ENCODE peak calls at places on chromosomes 3 and 15, in eight cellular contexts. N is GM23248; M is transverse colon; C is activated T-cell treated with anti-CD3 and anti-CD28 coated beads, Interleukin-2, amount 50 U/mL, for 72 hours; A is COR-L47; D is AG20443; W is breast epithelium; T is Caco-2. E is an unnamed sample.

GRCh38 chr15:57153140-57153539 is 223.2 kb upstream of the CGNL1 start:
- DNase-seq in N (no peak), M (no peak), C (peak; percentile 27), A (no peak), D (no peak), W (no peak), T (no peak), E (peak; percentile 24)

GRCh38 chr3:131728898-131729297 is 226.1 kb upstream of the MRPL3 start:
- DNase-seq in N (peak; percentile 48), M (no peak), C (no peak), A (no peak), D (no peak), W (no peak), T (no peak), E (peak; percentile 39)

GRCh38 chr3:53666026-53666425 is 171.6 kb downstream of the CACNA1D start:
- DNase-seq in N (no peak), M (no peak), C (no peak), A (no peak), D (no peak), W (no peak), T (no peak), E (no peak)

GRCh38 chr15:31262143-31262530 is 64.5 kb upstream of the KLF13 start:
- DNase-seq in N (no peak), M (no peak), C (no peak), A (no peak), D (no peak), W (no peak), T (no peak), E (no peak)

GRCh38 chr3:48656061-48656840 is 6.4 kb downstream of the CELSR3 start:
- DNase-seq in N (peak; percentile 89), M (peak; percentile 79), C (peak; percentile 92), A (no peak), D (peak; percentile 91), W (peak; percentile 75), T (no peak), E (peak; percentile 82)

GRCh38 chr3:46501702-46502101 is 3.9 kb downstream of the RTP3 start:
- DNase-seq in N (no peak), M (no peak), C (no peak), A (no peak), D (no peak), W (no peak), T (no peak), E (no peak)

GRCh38 chr15:63059573-63060216 is 17.1 kb downstream of the TPM1 start:
- DNase-seq in N (peak; percentile 39), M (no peak), C (no peak), A (no peak), D (no peak), W (no peak), T (no peak), E (no peak)

GRCh38 chr15:27260523-27260922 is 289.5 kb downstream of the GABRG3 start:
- DNase-seq in N (no peak), M (no peak), C (no peak), A (peak; percentile 52), D (no peak), W (no peak), T (no peak), E (no peak)

GRCh38 chr3:39990532-39990931 is 181.1 kb downstream of the MYRIP start:
- DNase-seq in N (peak; percentile 70), M (peak; percentile 18), C (peak; percentile 10), A (peak; percentile 17), D (peak; percentile 46), W (no peak), T (peak; percentile 59), E (peak; percentile 68)

GRCh38 chr15:68386587-68387287 is 45.2 kb downstream of the ITGA11 start:
- DNase-seq in N (no peak), M (no peak), C (no peak), A (no peak), D (no peak), W (no peak), T (no peak), E (no peak)

GRCh38 chr3:18027161-18027939 is 284.9 kb upstream of the TBC1D5 start:
- DNase-seq in N (peak; percentile 4), M (no peak), C (no peak), A (no peak), D (no peak), W (no peak), T (no peak), E (peak; percentile 7)

GRCh38 chr15:48966595-48967301 is 3.0 kb upstream of the SHC4 start:
- DNase-seq in N (peak; percentile 62), M (no peak), C (peak; percentile 61), A (no peak), D (peak; percentile 29), W (no peak), T (no peak), E (peak; percentile 78)

GRCh38 chr15:67127925-67128324 is 62.5 kb downstream of the SMAD3 start:
- DNase-seq in N (peak; percentile 98), M (no peak), C (peak; percentile 60), A (no peak), D (peak; percentile 82), W (no peak), T (no peak), E (peak; percentile 98)

GRCh38 chr3:53842436-53843194 is 3.6 kb downstream of the CHDH start:
- DNase-seq in N (peak; percentile 57), M (peak; percentile 79), C (no peak), A (peak; percentile 22), D (peak; percentile 47), W (peak; percentile 95), T (peak; percentile 88), E (no peak)

GRCh38 chr3:165920984-165921383 is 83.8 kb upstream of the BCHE start:
- DNase-seq in N (no peak), M (no peak), C (no peak), A (no peak), D (no peak), W (no peak), T (no peak), E (no peak)

GRCh38 chr15:59364238-59364637 is 8.4 kb downstream of the MYO1E start:
- DNase-seq in N (peak; percentile 62), M (no peak), C (no peak), A (no peak), D (no peak), W (no peak), T (no peak), E (peak; percentile 32)

GRCh38 chr15:85554852-85555521 is 174.6 kb downstream of the AKAP13 start:
- DNase-seq in N (no peak), M (no peak), C (no peak), A (no peak), D (no peak), W (no peak), T (no peak), E (no peak)

GRCh38 chr3:194661946-194662345 is 10.0 kb downstream of the LSG1 start:
- DNase-seq in N (no peak), M (no peak), C (no peak), A (no peak), D (no peak), W (no peak), T (no peak), E (no peak)

GRCh38 chr15:67048281-67049279 is 16.8 kb upstream of the SMAD3 start:
- DNase-seq in N (peak; percentile 72), M (peak; percentile 86), C (no peak), A (no peak), D (peak; percentile 46), W (no peak), T (peak; percentile 86), E (peak; percentile 95)

GRCh38 chr3:169173231-169173630 is 490.3 kb downstream of the MECOM start:
- DNase-seq in N (peak; percentile 2), M (peak; percentile 13), C (no peak), A (no peak), D (no peak), W (peak; percentile 21), T (peak; percentile 32), E (no peak)

GRCh38 chr3:22089284-22089683 is 338.3 kb upstream of the ZNF385D start:
- DNase-seq in N (peak; percentile 33), M (peak; percentile 7), C (no peak), A (no peak), D (peak; percentile 11), W (no peak), T (peak; percentile 46), E (peak; percentile 16)

GRCh38 chr3:127728417-127728816 is 55.7 kb downstream of the ABTB1 start:
- DNase-seq in N (no peak), M (no peak), C (no peak), A (peak; percentile 21), D (no peak), W (no peak), T (no peak), E (no peak)

GRCh38 chr3:36060950-36061349 is 319.4 kb upstream of the STAC start:
- DNase-seq in N (peak; percentile 27), M (no peak), C (no peak), A (no peak), D (no peak), W (no peak), T (no peak), E (peak; percentile 22)

GRCh38 chr3:2923390-2923789 is 186.8 kb downstream of the IL5RA start:
- DNase-seq in N (no peak), M (no peak), C (no peak), A (no peak), D (no peak), W (no peak), T (peak; percentile 1), E (no peak)

GRCh38 chr15:100759698-100760356 is 119.8 kb upstream of the ALDH1A3 start:
- DNase-seq in N (peak; percentile 88), M (no peak), C (no peak), A (no peak), D (peak; percentile 79), W (no peak), T (peak; percentile 31), E (peak; percentile 80)